ENCODE peak calls at places on chromosomes 16 and 17, in four cellular contexts. One of them, this sample, is unnamed.
A peak's percentile ranks its signal among the peaks of the same experiment; 100 is the strongest.

GRCh38 chr16:72428611-72429376 is 256.8 kb upstream of the PMFBP1 start:
- DNase-seq in PC-3: no peak
- DNase-seq in mammary epithelial cell: no peak
- DNase-seq in MM.1S: no peak
- DNase-seq in this sample: no peak

GRCh38 chr16:75464130-75464918 is at the start of gene TMEM170A:
- DNase-seq in MM.1S: peak; percentile 93
- DNase-seq in mammary epithelial cell: peak; percentile 99
- DNase-seq in PC-3: peak; percentile 96
- DNase-seq in this sample: peak; percentile 100

GRCh38 chr16:88467433-88468051 is 14.5 kb downstream of the ZFPM1 start:
- DNase-seq in mammary epithelial cell: no peak
- DNase-seq in PC-3: no peak
- DNase-seq in MM.1S: no peak
- DNase-seq in this sample: no peak

GRCh38 chr16:73202176-73202729 is 154.3 kb upstream of the ZFHX3 start:
- DNase-seq in MM.1S: no peak
- DNase-seq in mammary epithelial cell: no peak
- DNase-seq in PC-3: no peak
- DNase-seq in this sample: no peak

GRCh38 chr17:67558740-67559380 is 158.9 kb upstream of the NOL11 start:
- DNase-seq in PC-3: no peak
- DNase-seq in mammary epithelial cell: peak; percentile 25
- DNase-seq in MM.1S: no peak
- DNase-seq in this sample: no peak

GRCh38 chr16:79814124-79814523 is 213.6 kb upstream of the MAF start:
- DNase-seq in mammary epithelial cell: peak; percentile 21
- DNase-seq in MM.1S: no peak
- DNase-seq in PC-3: no peak
- DNase-seq in this sample: no peak

GRCh38 chr17:36937001-36937960 is at the start of gene LHX1:
- DNase-seq in mammary epithelial cell: no peak
- DNase-seq in PC-3: no peak
- DNase-seq in MM.1S: no peak
- DNase-seq in this sample: no peak

GRCh38 chr17:47806026-47806912 is 15.3 kb downstream of the OSBPL7 start:
- DNase-seq in MM.1S: no peak
- DNase-seq in mammary epithelial cell: no peak
- DNase-seq in PC-3: no peak
- DNase-seq in this sample: no peak

GRCh38 chr16:50696575-50697420 is 3.4 kb downstream of the NOD2 start:
- DNase-seq in mammary epithelial cell: peak; percentile 98
- DNase-seq in MM.1S: peak; percentile 56
- DNase-seq in PC-3: peak; percentile 42
- DNase-seq in this sample: peak; percentile 89

GRCh38 chr16:14284930-14285541 is 213.9 kb downstream of the MRTFB start:
- DNase-seq in mammary epithelial cell: no peak
- DNase-seq in MM.1S: peak; percentile 81
- DNase-seq in PC-3: peak; percentile 60
- DNase-seq in this sample: no peak

GRCh38 chr16:86901483-86901882 is 323.1 kb downstream of the FOXL1 start:
- DNase-seq in PC-3: peak; percentile 60
- DNase-seq in MM.1S: no peak
- DNase-seq in mammary epithelial cell: peak; percentile 29
- DNase-seq in this sample: no peak

GRCh38 chr16:14345512-14346115 is 274.5 kb downstream of the MRTFB start:
- DNase-seq in MM.1S: no peak
- DNase-seq in PC-3: no peak
- DNase-seq in mammary epithelial cell: no peak
- DNase-seq in this sample: no peak

GRCh38 chr16:27228036-27228435 is 24.7 kb downstream of the KDM8 start:
- DNase-seq in PC-3: no peak
- DNase-seq in MM.1S: no peak
- DNase-seq in mammary epithelial cell: no peak
- DNase-seq in this sample: peak; percentile 36

GRCh38 chr17:72852267-72852945 is 240.1 kb downstream of the SLC39A11 start:
- DNase-seq in PC-3: peak; percentile 11
- DNase-seq in mammary epithelial cell: no peak
- DNase-seq in MM.1S: no peak
- DNase-seq in this sample: no peak

GRCh38 chr17:82977586-82977985 is 101.8 kb upstream of the METRNL start:
- DNase-seq in PC-3: no peak
- DNase-seq in mammary epithelial cell: no peak
- DNase-seq in MM.1S: no peak
- DNase-seq in this sample: no peak

GRCh38 chr16:50464325-50465290 is 83.6 kb upstream of the NKD1 start:
- DNase-seq in mammary epithelial cell: no peak
- DNase-seq in PC-3: no peak
- DNase-seq in MM.1S: no peak
- DNase-seq in this sample: no peak

GRCh38 chr16:31785126-31785525 is 88.5 kb upstream of the ZNF267 start:
- DNase-seq in PC-3: no peak
- DNase-seq in mammary epithelial cell: no peak
- DNase-seq in MM.1S: no peak
- DNase-seq in this sample: no peak
- H3K9me3 ChIP-seq in PC-3: no peaks in the 10 kb centered on the region
- H3K9me3 ChIP-seq in mammary epithelial cell: peaks cover 14% of the 10 kb centered on the region
- H3K9me3 ChIP-seq in MM.1S: no peaks in the 10 kb centered on the region
- H3K9me3 ChIP-seq in this sample: peaks cover 13% of the 10 kb centered on the region

DNA sequence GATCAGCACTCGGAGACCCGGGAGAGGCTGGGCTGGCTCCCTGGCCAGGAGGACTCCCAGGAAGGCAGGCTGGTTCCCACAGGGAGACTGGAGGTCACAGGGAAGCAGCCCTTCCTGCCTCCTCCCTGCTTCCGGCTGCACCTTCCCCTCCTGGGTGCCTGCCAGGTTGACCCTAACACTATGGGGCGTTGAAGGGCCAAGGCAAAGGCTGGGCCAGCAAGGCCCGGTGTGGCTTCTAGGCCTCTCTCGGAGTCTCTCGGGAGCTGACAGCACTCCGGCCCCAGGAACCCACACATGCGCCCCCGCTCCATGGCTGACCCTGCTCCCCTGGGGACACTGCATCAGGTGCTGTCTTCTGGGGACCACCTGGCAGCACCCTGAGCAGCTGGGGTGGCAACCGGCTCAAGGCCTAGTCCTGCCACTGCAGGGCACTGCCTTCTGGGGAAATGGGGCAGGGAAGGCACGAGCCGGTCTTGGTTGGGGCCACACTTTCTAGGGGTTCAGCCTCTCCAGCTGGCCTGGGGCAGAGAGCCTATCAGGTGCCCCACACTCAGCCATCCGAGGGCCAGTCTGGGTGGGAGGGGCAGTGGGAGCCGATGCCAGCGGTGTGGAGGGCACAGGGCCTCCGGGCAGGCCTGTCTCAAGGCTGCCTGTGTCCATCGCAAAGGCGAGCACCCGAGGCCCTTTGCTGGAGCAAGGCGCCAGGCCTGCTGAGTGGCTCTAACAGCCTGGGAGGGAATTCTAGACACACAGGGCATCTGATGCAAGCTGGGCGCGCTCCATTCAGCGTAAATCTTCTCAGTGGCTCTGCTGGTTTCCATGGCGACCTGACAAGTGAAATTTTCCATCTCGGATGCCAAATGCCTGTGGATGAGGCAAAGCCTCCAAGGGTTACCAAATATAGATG is 5.6 kb upstream of the MTSS2 start:
- DNase-seq in mammary epithelial cell: no peak
- DNase-seq in MM.1S: no peak
- DNase-seq in PC-3: no peak
- DNase-seq in this sample: peak; percentile 96
- H3K27ac ChIP-seq in mammary epithelial cell: no peak overlapping the region
- H3K27ac ChIP-seq in MM.1S: no peak overlapping the region
- H3K27ac ChIP-seq in PC-3: no peak overlapping the region
- H3K27ac ChIP-seq in this sample: peak overlapping the region; percentile 97

GRCh38 chr17:74199306-74200092 is 4.0 kb upstream of the RPL38 start:
- DNase-seq in MM.1S: peak; percentile 52
- DNase-seq in mammary epithelial cell: peak; percentile 20
- DNase-seq in PC-3: peak; percentile 83
- DNase-seq in this sample: peak; percentile 89
- H3K9me3 ChIP-seq in MM.1S: no peaks in the 10 kb centered on the region
- H3K9me3 ChIP-seq in mammary epithelial cell: no peaks in the 10 kb centered on the region
- H3K9me3 ChIP-seq in PC-3: no peaks in the 10 kb centered on the region
- H3K9me3 ChIP-seq in this sample: no peaks in the 10 kb centered on the region

DNA sequence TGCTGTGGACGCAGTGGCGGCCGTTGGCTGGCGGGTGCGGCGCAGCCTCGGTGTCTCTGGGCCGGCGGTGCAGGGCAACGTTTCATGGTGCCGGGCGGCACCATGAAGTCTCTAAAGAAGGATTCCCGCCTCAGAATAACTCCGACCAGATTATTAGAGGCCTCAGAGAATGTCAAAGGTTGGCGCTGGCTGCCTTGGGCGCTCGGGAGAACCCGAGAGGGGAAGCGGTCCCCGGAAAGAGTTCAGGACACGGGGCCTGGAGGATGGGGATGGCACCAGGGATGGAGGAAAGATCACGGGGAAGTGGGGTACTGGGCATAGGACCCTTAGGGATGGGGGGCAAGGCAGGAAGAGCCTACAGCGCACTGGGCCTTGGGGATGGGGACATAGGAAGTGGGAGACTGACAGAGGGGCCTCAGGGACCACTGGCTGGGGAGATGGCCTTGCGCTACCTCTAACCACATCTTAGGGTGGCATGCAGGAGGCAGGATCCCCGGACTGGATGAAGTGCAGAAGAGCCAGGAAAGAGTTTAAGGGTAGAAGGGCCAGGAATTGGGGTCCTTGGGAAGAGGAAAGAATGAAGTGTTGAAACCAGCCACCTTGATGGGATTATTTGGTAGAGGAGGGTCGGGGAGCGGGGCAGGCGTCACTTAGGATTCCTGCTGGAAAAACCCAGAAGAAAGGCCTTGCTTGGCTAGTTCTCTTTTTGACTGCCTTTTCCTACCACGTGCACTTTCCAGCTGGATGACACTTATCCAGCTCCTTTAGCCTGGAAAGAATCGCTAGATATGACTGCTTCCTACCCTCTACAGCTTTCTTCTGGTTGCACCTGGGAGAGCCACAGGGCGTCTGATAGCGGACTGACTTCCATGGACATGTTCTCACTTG is 578 bp downstream of the MYCBPAP start:
- DNase-seq in PC-3: no peak
- DNase-seq in mammary epithelial cell: no peak
- DNase-seq in MM.1S: no peak
- DNase-seq in this sample: no peak
- H3K27ac ChIP-seq in PC-3: no peak overlapping the region
- H3K27ac ChIP-seq in mammary epithelial cell: no peak overlapping the region
- H3K27ac ChIP-seq in MM.1S: no peak overlapping the region
- H3K27ac ChIP-seq in this sample: no peak overlapping the region

DNA sequence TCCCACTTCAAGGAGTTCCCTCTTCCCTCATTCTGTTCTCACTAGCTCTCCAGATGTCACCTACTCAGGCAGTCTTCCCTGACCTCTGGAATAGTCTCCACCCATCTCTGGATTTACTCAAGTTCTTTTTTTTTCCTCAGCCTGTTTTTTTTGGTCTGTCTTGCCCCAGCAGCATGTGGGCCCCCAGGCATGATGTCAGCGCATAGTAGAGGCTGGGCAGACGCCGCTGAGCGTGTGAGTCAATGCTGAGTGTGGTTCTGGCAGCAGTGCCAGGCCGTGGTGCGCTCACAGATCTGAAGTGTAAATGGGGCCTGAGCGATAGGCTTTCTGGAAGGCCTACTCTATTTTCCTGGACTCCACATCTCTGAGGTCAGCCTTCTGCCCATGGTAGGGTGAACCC is 2.7 kb upstream of the KCNJ18 start:
- DNase-seq in MM.1S: no peak
- DNase-seq in PC-3: peak; percentile 94
- DNase-seq in mammary epithelial cell: peak; percentile 61
- DNase-seq in this sample: peak; percentile 91
- H3K9me3 ChIP-seq in MM.1S: no peaks in the 10 kb centered on the region
- H3K9me3 ChIP-seq in PC-3: no peaks in the 10 kb centered on the region
- H3K9me3 ChIP-seq in mammary epithelial cell: peaks cover 51% of the 10 kb centered on the region
- H3K9me3 ChIP-seq in this sample: peaks cover 4% of the 10 kb centered on the region

GRCh38 chr17:79435962-79436361 is 174.9 kb downstream of the RBFOX3 start:
- DNase-seq in MM.1S: no peak
- DNase-seq in mammary epithelial cell: no peak
- DNase-seq in PC-3: no peak
- DNase-seq in this sample: no peak

GRCh38 chr17:79437081-79437480 is 173.8 kb downstream of the RBFOX3 start:
- DNase-seq in PC-3: no peak
- DNase-seq in MM.1S: no peak
- DNase-seq in mammary epithelial cell: no peak
- DNase-seq in this sample: no peak

GRCh38 chr17:79438936-79439335 is 171.9 kb downstream of the RBFOX3 start:
- DNase-seq in MM.1S: no peak
- DNase-seq in PC-3: no peak
- DNase-seq in mammary epithelial cell: no peak
- DNase-seq in this sample: no peak

GRCh38 chr17:79439493-79439892 is 171.4 kb downstream of the RBFOX3 start:
- DNase-seq in MM.1S: no peak
- DNase-seq in mammary epithelial cell: no peak
- DNase-seq in PC-3: no peak
- DNase-seq in this sample: no peak

DNA sequence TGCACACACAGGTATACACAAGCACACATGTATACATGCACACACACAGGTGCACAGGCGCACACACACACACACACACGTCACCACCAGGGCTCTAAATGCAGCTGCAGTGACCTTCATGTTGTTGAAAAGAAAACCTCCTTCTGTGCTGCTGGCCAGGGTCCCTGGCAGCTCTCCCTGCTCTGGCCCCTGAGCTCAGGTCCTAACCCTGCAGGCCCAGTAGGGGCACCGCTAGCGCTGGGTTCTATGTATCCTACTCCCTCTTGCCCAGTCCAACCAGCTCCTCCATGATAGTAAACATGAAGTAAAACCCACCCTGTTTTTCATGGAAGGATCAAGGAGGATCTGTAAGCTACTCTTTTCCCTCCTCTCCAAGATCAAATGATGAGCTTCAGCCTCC is 172.8 kb downstream of the RBFOX3 start:
- DNase-seq in MM.1S: no peak
- DNase-seq in mammary epithelial cell: no peak
- DNase-seq in PC-3: no peak
- DNase-seq in this sample: no peak
- H3K27ac ChIP-seq in MM.1S: no peak overlapping the region
- H3K27ac ChIP-seq in mammary epithelial cell: no peak overlapping the region
- H3K27ac ChIP-seq in PC-3: no peak overlapping the region
- H3K27ac ChIP-seq in this sample: no peak overlapping the region